ENCODE peak calls at places on chromosomes 2 and 18, in ten cellular contexts. L is IMR-90, P is transverse colon, W is ovary, M is body of pancreas, X is lower leg skin, J is sigmoid colon, B is gastrocnemius medialis, F is spleen, D is breast epithelium. U is an unnamed sample.

GRCh38 chr18:57427429-57428181 is 7.6 kb upstream of the ONECUT2 start:
- DNase-seq in L (no peak), P (no peak), W (no peak), M (no peak), X (no peak), J (no peak), B (no peak), F (peak), D (no peak), U (peak)

GRCh38 chr2:110993557-110994231 is 127.0 kb upstream of the BCL2L11 start:
- DNase-seq in L (no peak), P (no peak), W (no peak), M (peak), X (no peak), J (no peak), B (peak), F (no peak), D (no peak), U (no peak)

GRCh38 chr2:132599556-132599955 is 70.4 kb downstream of the LYPD1 start:
- DNase-seq in L (no peak), P (no peak), W (no peak), M (no peak), X (peak), J (no peak), B (no peak), F (no peak), D (no peak), U (no peak)

GRCh38 chr2:26401739-26402541 is at the start of gene DRC1:
- DNase-seq in L (peak), P (peak), W (peak), M (peak), X (no peak), J (peak), B (peak), F (peak), D (peak), U (peak)

GRCh38 chr2:191246820-191247380 is 1.7 kb downstream of the MYO1B start:
- DNase-seq in L (no peak), P (no peak), W (peak), M (no peak), X (no peak), J (no peak), B (no peak), F (no peak), D (no peak), U (no peak)

GRCh38 chr2:17148298-17149228 is 369.7 kb downstream of the RAD51AP2 start:
- DNase-seq in L (no peak), P (no peak), W (no peak), M (peak), X (no peak), J (no peak), B (no peak), F (no peak), D (no peak), U (no peak)

GRCh38 chr18:51527826-51528225 is 330.3 kb upstream of the MEX3C start:
- DNase-seq in L (no peak), P (no peak), W (no peak), M (no peak), X (no peak), J (no peak), B (no peak), F (no peak), D (no peak), U (no peak)

GRCh38 chr2:8642332-8643078 is 39.4 kb upstream of the ID2 start:
- DNase-seq in L (no peak), P (no peak), W (no peak), M (no peak), X (no peak), J (peak), B (no peak), F (peak), D (no peak), U (no peak)

GRCh38 chr18:28175047-28175929 is 1.6 kb downstream of the CDH2 start:
- DNase-seq in L (peak), P (no peak), W (peak), M (no peak), X (no peak), J (peak), B (no peak), F (peak), D (no peak), U (no peak)

GRCh38 chr2:19369341-19369955 is 11.0 kb upstream of the OSR1 start:
- DNase-seq in L (peak), P (no peak), W (no peak), M (no peak), X (no peak), J (no peak), B (no peak), F (no peak), D (no peak), U (no peak)

GRCh38 chr2:52253605-52254004 is 1221.7 kb upstream of the NRXN1 start:
- DNase-seq in L (peak), P (no peak), W (no peak), M (no peak), X (no peak), J (no peak), B (no peak), F (no peak), D (no peak), U (no peak)

GRCh38 chr2:171893824-171894611 is at the start of gene SLC25A12:
- DNase-seq in L (peak), P (peak), W (peak), M (peak), X (peak), J (peak), B (peak), F (peak), D (peak), U (peak)

GRCh38 chr18:36829362-36830140 is 624 bp downstream of the KIAA1328 start:
- DNase-seq in L (peak), P (no peak), W (no peak), M (peak), X (peak), J (peak), B (no peak), F (no peak), D (no peak), U (peak)

GRCh38 chr2:222825031-222825430 is 35.8 kb upstream of the ACSL3 start:
- DNase-seq in L (no peak), P (no peak), W (no peak), M (no peak), X (no peak), J (no peak), B (no peak), F (no peak), D (no peak), U (no peak)

GRCh38 chr2:169755083-169755870 is 21.6 kb downstream of the KLHL23 start:
- DNase-seq in L (no peak), P (no peak), W (no peak), M (no peak), X (no peak), J (no peak), B (no peak), F (no peak), D (no peak), U (no peak)

GRCh38 chr2:150409196-150409595 is 78.3 kb downstream of the RND3 start:
- DNase-seq in L (no peak), P (no peak), W (no peak), M (no peak), X (no peak), J (no peak), B (no peak), F (no peak), D (no peak), U (no peak)

GRCh38 chr2:13821255-13821880 is 811.1 kb upstream of the LRATD1 start:
- DNase-seq in L (peak), P (no peak), W (no peak), M (no peak), X (no peak), J (no peak), B (no peak), F (no peak), D (no peak), U (no peak)

DNA sequence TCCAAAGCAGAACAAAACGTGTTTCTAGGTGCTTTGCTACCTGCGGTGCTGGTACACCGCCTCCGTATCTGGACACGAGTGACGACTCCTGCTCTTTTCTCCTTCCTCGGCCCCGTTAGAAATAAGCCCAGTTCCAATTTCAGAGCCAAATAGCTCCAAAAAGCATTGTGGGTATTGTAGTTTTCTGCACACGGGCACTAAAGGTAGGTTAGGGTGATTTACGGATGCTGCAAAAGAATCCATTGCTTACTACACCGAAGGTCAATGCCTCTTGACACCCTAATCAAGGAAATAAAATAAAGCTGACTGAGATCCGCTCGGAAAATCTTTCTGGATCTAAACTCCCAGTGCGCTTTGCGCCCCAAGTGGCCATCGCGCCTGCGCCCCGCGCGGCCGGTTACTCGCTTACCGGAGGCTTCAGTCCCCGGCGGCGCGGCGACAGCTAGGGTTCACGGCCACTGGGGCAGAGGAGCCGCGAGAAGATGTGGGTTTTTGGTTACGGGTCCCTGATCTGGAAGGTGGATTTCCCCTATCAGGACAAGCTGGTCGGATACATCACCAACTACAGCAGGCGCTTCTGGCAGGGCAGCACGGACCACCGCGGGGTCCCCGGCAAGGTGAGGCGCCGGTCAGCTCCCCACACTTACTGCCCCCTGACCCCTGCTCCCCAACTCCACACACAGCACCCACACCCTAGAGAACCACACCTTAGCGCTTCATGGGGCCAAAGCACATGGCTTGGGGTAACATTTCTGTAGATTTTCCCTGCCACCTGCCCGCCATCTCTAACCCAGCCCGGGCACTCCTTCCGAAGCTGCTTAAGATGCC is at the start of gene CHAC2:
- DNase-seq in L (peak), P (peak), W (peak), M (peak), X (peak), J (peak), B (peak), F (peak), D (peak), U (peak)
- TF ChIP-seq POLR2A in L (peak), P (peak), W (no peak), M (peak), X (no peak), J (no peak), B (peak), F (no peak), D (no peak), U (peak)

GRCh38 chr18:7567487-7568425 is 640 bp downstream of the PTPRM start:
- DNase-seq in L (peak), P (peak), W (peak), M (peak), X (peak), J (peak), B (peak), F (peak), D (peak), U (peak)
- TF ChIP-seq POLR2A in L (no peak), P (no peak), W (no peak), M (peak), X (no peak), J (no peak), B (no peak), F (no peak), D (no peak), U (no peak)

DNA sequence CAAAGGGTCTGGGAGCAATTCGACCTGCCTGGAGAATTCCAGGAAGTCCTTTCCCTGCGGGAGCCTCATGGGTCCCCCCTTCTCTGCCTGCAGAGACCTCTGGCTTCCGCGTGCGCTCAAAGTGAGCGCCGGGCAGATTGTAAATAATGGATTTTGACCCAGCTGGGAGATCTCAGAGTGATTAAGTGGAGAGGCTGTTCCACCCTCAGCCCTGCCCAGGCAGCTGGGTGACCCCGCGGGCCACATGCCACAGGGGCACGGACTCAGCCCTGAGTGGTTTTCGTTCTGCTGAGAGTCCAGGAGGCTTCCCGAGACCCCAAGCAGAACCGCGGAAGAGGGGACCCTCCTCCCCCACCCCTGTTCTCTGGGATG is 1.2 kb downstream of the KCNG2 start:
- DNase-seq in L (no peak), P (no peak), W (no peak), M (no peak), X (no peak), J (no peak), B (no peak), F (peak), D (no peak), U (no peak)
- TF ChIP-seq POLR2A in L (no peak), P (no peak), W (no peak), M (no peak), X (no peak), J (no peak), B (no peak), F (no peak), D (no peak), U (no peak)

DNA sequence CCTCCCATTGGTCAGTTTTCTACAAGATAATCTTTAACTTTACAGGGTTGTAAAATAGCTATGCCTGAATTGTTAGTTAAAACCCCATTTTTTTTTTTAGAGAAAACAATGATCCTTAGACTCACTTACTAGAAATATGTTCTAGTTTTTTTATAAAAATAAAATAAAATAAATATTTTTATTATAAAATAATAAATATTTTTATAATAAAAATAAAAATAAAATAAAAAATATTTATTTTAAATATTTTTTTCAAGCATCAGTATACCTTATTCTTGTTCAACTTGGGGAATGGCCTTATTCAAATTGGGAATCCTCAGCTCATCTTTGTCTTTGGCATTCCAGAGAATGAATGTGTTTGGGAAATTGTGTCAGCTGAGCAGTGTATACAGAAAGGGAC is 20.8 kb upstream of the IL1RL1 start:
- DNase-seq in L (no peak), P (no peak), W (no peak), M (no peak), X (no peak), J (no peak), B (no peak), F (no peak), D (no peak), U (no peak)
- TF ChIP-seq POLR2A in L (no peak), P (no peak), W (no peak), M (no peak), X (no peak), J (no peak), B (no peak), F (no peak), D (no peak), U (no peak)

GRCh38 chr18:59899298-59900221 is at the start of gene PMAIP1:
- DNase-seq in L (peak), P (peak), W (peak), M (peak), X (peak), J (peak), B (peak), F (peak), D (peak), U (peak)
- TF ChIP-seq POLR2A in L (peak), P (peak), W (peak), M (peak), X (no peak), J (peak), B (peak), F (peak), D (peak), U (peak)